ENCODE peak calls at places on chromosomes 16 and 17, in five cellular contexts. O is adrenal gland, H is breast epithelium, T is ovary, E is prostate gland. J is an unnamed sample.

GRCh38 chr17:77331161-77331864 is 190.5 kb downstream of the SEC14L1 start:
- DNase-seq in T (peak; percentile 94), E (peak; percentile 89), H (peak; percentile 90), O (peak; percentile 96), J (peak; percentile 95)

GRCh38 chr16:47834485-47835024 is 321.2 kb downstream of the ABCC12 start:
- DNase-seq in H (no peak), T (no peak), E (no peak), O (no peak), J (no peak)

GRCh38 chr17:7438050-7438614 is 1.2 kb upstream of the FGF11 start:
- DNase-seq in E (peak; percentile 50), T (peak; percentile 62), H (peak; percentile 74), O (peak; percentile 78), J (peak; percentile 54)

GRCh38 chr16:86089341-86089900 is 190.5 kb downstream of the IRF8 start:
- DNase-seq in E (no peak), O (no peak), H (no peak), T (no peak), J (no peak)

GRCh38 chr17:81020767-81021497 is 14.0 kb upstream of the BAIAP2 start:
- DNase-seq in T (peak; percentile 37), H (no peak), E (no peak), O (peak; percentile 76), J (peak; percentile 80)

GRCh38 chr17:53499277-53499676 is 323.4 kb upstream of the KIF2B start:
- DNase-seq in T (no peak), H (no peak), E (no peak), O (no peak), J (no peak)

GRCh38 chr17:70183508-70183907 is 14.2 kb downstream of the KCNJ2 start:
- DNase-seq in O (no peak), E (no peak), H (no peak), T (no peak), J (no peak)

GRCh38 chr17:9401434-9401833 is 174.2 kb downstream of the STX8 start:
- DNase-seq in O (no peak), H (no peak), T (no peak), E (no peak), J (no peak)

GRCh38 chr16:12027091-12027490 is 50.6 kb downstream of the SNX29 start:
- DNase-seq in H (no peak), E (peak; percentile 5), O (no peak), T (no peak), J (no peak)

GRCh38 chr16:11020388-11020787 is 76.0 kb downstream of the CLEC16A start:
- DNase-seq in T (no peak), H (no peak), E (no peak), O (no peak), J (no peak)

GRCh38 chr16:87790278-87791023 is 24.7 kb upstream of the KLHDC4 start:
- DNase-seq in E (no peak), H (no peak), T (peak; percentile 45), O (peak; percentile 77), J (peak; percentile 23)

GRCh38 chr16:74700206-74701040 is at the start of gene MLKL:
- DNase-seq in E (peak; percentile 29), O (peak; percentile 71), H (no peak), T (no peak), J (peak; percentile 70)

GRCh38 chr16:84144301-84144858 is 597 bp downstream of the HSDL1 start:
- DNase-seq in E (peak; percentile 10), O (peak; percentile 20), T (peak; percentile 50), H (no peak), J (peak; percentile 33)

GRCh38 chr17:9677932-9678331 is 32.6 kb downstream of the USP43 start:
- DNase-seq in T (no peak), E (no peak), O (no peak), H (no peak), J (no peak)

GRCh38 chr16:14489460-14489859 is 140.6 kb downstream of the PARN start:
- DNase-seq in H (no peak), O (peak; percentile 67), E (no peak), T (no peak), J (no peak)

GRCh38 chr16:70157477-70158260 is 15.9 kb upstream of the CLEC18C start:
- DNase-seq in E (peak; percentile 3), O (no peak), H (no peak), T (no peak), J (no peak)

GRCh38 chr16:5907544-5907943 is 809.9 kb upstream of the EEF2KMT start:
- DNase-seq in E (no peak), O (no peak), H (no peak), T (no peak), J (no peak)

GRCh38 chr17:48626470-48627241 is 498 bp upstream of the HOXB9 start:
- DNase-seq in T (no peak), E (no peak), O (peak; percentile 51), H (no peak), J (peak; percentile 80)

GRCh38 chr17:77613627-77614026 is 344.9 kb upstream of the TNRC6C start:
- DNase-seq in H (no peak), E (no peak), O (no peak), T (no peak), J (no peak)

GRCh38 chr16:58098207-58099096 is 30.7 kb downstream of the CFAP20 start:
- DNase-seq in E (no peak), T (no peak), H (no peak), O (no peak), J (no peak)

GRCh38 chr17:4116516-4116915 is 26.3 kb downstream of the ZZEF1 start:
- DNase-seq in T (no peak), O (no peak), E (no peak), H (no peak), J (no peak)

GRCh38 chr17:4118095-4118743 is 24.6 kb downstream of the ZZEF1 start:
- DNase-seq in H (no peak), E (no peak), T (no peak), O (peak; percentile 36), J (no peak)

GRCh38 chr17:4120332-4120731 is 22.5 kb downstream of the ZZEF1 start:
- DNase-seq in E (no peak), O (no peak), H (no peak), T (no peak), J (no peak)

GRCh38 chr17:4124994-4125393 is 17.8 kb downstream of the ZZEF1 start:
- DNase-seq in H (no peak), T (no peak), E (no peak), O (no peak), J (no peak)

DNA sequence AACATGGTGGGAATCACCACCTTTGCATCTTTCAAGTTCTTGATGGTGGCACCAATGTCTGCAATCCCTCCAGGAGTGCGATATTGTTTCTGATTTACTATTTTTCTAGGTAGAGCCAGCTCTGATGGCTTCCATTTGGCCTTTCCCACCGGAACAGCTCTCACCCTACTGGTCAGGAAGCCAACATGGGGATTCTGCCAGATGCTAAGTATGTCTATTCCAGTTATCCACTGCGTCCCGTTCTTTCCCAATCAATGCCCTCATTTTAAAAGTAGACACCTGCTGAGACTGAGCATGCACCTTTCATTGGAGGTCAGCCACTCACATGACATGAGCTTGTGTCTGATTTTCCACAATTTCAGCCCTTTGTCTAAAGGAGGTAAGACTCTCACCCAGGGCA is 23.5 kb downstream of the ZZEF1 start:
- DNase-seq in E (no peak), H (no peak), O (no peak), T (no peak), J (no peak)
- H3K36me3 ChIP-seq in E (no peaks in the 10 kb centered on the region), H (no peaks in the 10 kb centered on the region), O (peaks cover 64% of the 10 kb centered on the region), T (no peaks in the 10 kb centered on the region), J (peaks cover 66% of the 10 kb centered on the region)

DNA sequence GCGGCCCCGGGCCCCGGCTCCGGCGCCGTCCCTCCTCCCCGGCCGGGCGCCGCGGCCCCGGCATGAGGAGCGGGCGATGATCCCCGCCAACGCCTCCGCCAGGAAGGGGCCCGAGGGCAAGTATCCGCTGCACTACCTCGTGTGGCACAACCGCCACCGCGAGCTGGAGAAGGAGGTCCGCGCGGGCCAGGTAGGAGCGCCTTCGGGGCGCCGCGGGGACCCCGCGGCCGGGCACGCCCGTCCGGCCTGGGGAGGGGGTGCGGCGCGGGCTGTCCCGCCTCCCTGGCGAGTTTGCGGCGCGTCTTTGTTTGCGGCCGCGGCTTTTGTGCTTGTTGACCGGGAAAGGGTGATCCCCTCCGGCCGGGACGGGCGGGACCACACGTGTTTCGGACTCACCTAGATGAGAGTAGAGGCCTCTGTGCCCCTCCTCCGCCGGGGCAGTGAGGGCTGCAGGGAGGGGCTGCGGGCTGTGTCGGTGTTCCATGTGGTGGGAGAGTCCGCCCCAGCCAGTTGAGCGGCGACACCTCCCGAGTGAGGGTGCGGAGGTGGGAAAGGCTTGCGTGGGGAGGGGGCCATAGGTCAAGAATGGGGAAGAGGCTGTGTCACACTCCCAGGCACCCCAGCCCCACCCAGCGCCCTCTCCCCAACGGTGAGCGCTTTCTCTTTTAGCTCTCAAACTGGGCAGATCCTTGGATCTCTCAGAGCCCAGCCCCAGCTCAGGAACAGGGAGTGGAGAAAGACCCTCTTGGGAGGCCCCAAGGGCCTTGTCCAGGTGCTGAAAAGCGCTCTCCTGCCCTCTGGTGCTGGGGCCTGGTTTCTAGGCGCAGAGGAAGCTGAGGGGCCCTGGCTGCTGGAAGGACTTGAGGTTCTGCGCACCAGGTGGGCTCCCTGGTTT is 861 bp downstream of the ANKRD13B start:
- DNase-seq in E (no peak), H (no peak), O (no peak), T (peak; percentile 53), J (peak; percentile 23)
- TF ChIP-seq CTCF in E (peak; percentile 28), H (no peak), O (no peak), T (no peak), J (no peak)

GRCh38 chr16:4055748-4056147 is 60.5 kb downstream of the ADCY9 start:
- DNase-seq in E (no peak), T (no peak), H (no peak), O (no peak), J (no peak)

GRCh38 chr16:4052801-4053662 is 63.2 kb downstream of the ADCY9 start:
- DNase-seq in H (peak; percentile 62), E (peak; percentile 52), T (no peak), O (no peak), J (peak; percentile 69)

GRCh38 chr16:4051591-4051990 is 64.7 kb downstream of the ADCY9 start:
- DNase-seq in H (no peak), E (no peak), O (no peak), T (no peak), J (no peak)

GRCh38 chr16:4052096-4052495 is 64.1 kb downstream of the ADCY9 start:
- DNase-seq in H (no peak), T (no peak), O (no peak), E (no peak), J (no peak)

GRCh38 chr16:4053663-4054479 is 62.4 kb downstream of the ADCY9 start:
- DNase-seq in O (peak; percentile 91), E (peak; percentile 68), T (peak; percentile 59), H (peak; percentile 86), J (peak; percentile 49)
- TF ChIP-seq POLR2A in O (no peak), E (no peak), T (no peak), H (no peak), J (no peak)

GRCh38 chr16:81014672-81015071 is 7.7 kb downstream of the CENPN start:
- DNase-seq in O (no peak), E (no peak), H (no peak), T (no peak), J (no peak)
- H3K36me3 ChIP-seq in O (peaks cover 9% of the 10 kb centered on the region), E (peaks cover 3% of the 10 kb centered on the region), H (no peaks in the 10 kb centered on the region), T (no peaks in the 10 kb centered on the region), J (no peaks in the 10 kb centered on the region)